ENCODE peak calls at places on chromosomes 3 and 15, in seven cellular contexts. B is astrocyte of the cerebellum; D is iris pigment epithelial cell; N is type B pancreatic cell; V is naive thymus-derived CD8-positive, alpha-beta T cell; U is Kasumi-1; Z is sciatic nerve. J is an unnamed sample.

GRCh38 chr15:90487186-90487585 is 42.5 kb upstream of the CRTC3 start:
- DNase-seq in D (no peak), U (no peak), B (no peak), V (no peak), N (no peak), Z (no peak), J (no peak)

GRCh38 chr15:52010633-52011595 is 8.1 kb upstream of the MAPK6 start:
- DNase-seq in V (no peak), D (peak), U (no peak), Z (no peak), N (no peak), B (peak), J (peak)

GRCh38 chr3:36700537-36701248 is 63.7 kb downstream of the DCLK3 start:
- DNase-seq in B (peak), D (peak), V (no peak), N (no peak), U (peak), Z (peak), J (no peak)

GRCh38 chr15:40894689-40895308 is 549 bp downstream of the VPS18 start:
- DNase-seq in D (peak), B (peak), U (peak), Z (no peak), V (peak), N (peak), J (peak)

GRCh38 chr15:70356919-70357318 is 259.2 kb upstream of the TLE3 start:
- DNase-seq in N (peak), D (peak), B (no peak), Z (no peak), U (no peak), V (no peak), J (no peak)

GRCh38 chr15:60798821-60799220 is 319.9 kb upstream of the ICE2 start:
- DNase-seq in D (peak), N (no peak), U (no peak), Z (no peak), B (peak), V (no peak), J (no peak)

GRCh38 chr3:114404590-114404989 is 110.8 kb downstream of the TIGIT start:
- DNase-seq in U (no peak), N (no peak), V (no peak), Z (no peak), D (peak), B (no peak), J (no peak)

GRCh38 chr15:65836665-65837064 is 32.6 kb upstream of the RAB11A start:
- DNase-seq in V (no peak), U (no peak), B (no peak), Z (no peak), N (no peak), D (no peak), J (no peak)

GRCh38 chr3:112687214-112687613 is 46.3 kb upstream of the CCDC80 start:
- DNase-seq in D (no peak), B (no peak), Z (no peak), N (no peak), V (no peak), U (no peak), J (no peak)

GRCh38 chr3:125647318-125648014 is 52.2 kb upstream of the OSBPL11 start:
- DNase-seq in D (no peak), Z (no peak), U (no peak), N (no peak), V (no peak), B (no peak), J (no peak)

GRCh38 chr3:72336821-72337479 is 511.3 kb downstream of the SHQ1 start:
- DNase-seq in N (no peak), V (no peak), B (no peak), U (no peak), Z (peak), D (peak), J (no peak)

GRCh38 chr15:93331545-93332117 is 242.6 kb upstream of the RGMA start:
- DNase-seq in Z (no peak), V (no peak), D (no peak), B (no peak), U (no peak), N (no peak), J (no peak)

GRCh38 chr3:64764386-64764929 is 76.7 kb upstream of the ADAMTS9 start:
- DNase-seq in B (no peak), Z (no peak), V (no peak), D (no peak), N (no peak), U (peak), J (no peak)

GRCh38 chr3:42719002-42719401 is 16.4 kb upstream of the HHATL start:
- DNase-seq in U (no peak), V (no peak), N (no peak), Z (no peak), D (no peak), B (no peak), J (no peak)

GRCh38 chr3:139928708-139929505 is 6.1 kb upstream of the CLSTN2 start:
- DNase-seq in U (no peak), D (peak), B (peak), Z (no peak), V (no peak), N (no peak), J (no peak)

GRCh38 chr15:47998523-47999113 is 122.2 kb upstream of the SLC24A5 start:
- DNase-seq in U (no peak), D (no peak), Z (no peak), B (no peak), V (no peak), N (no peak), J (no peak)

GRCh38 chr3:196754215-196754937 is 14.7 kb downstream of the PAK2 start:
- DNase-seq in B (no peak), D (peak), V (no peak), N (no peak), Z (no peak), U (peak), J (no peak)

GRCh38 chr3:100197876-100198275 is 62.9 kb upstream of the TBC1D23 start:
- DNase-seq in D (no peak), B (no peak), U (no peak), Z (no peak), V (no peak), N (no peak), J (no peak)

GRCh38 chr3:115038831-115039230 is 108.3 kb downstream of the ZBTB20 start:
- DNase-seq in N (no peak), U (no peak), B (no peak), Z (no peak), V (no peak), D (no peak), J (no peak)

GRCh38 chr15:79549196-79549595 is 117.1 kb downstream of the MINAR1 start:
- DNase-seq in U (no peak), B (no peak), V (no peak), D (no peak), N (no peak), Z (no peak), J (no peak)

GRCh38 chr3:55160241-55160877 is 232.5 kb upstream of the LRTM1 start:
- DNase-seq in U (no peak), V (no peak), N (no peak), D (peak), B (peak), Z (peak), J (peak)

GRCh38 chr3:72129384-72130094 is 344.6 kb upstream of the PROK2 start:
- DNase-seq in U (no peak), D (no peak), B (peak), N (no peak), V (no peak), Z (no peak), J (no peak)

GRCh38 chr3:12553921-12554391 is 2.9 kb upstream of the MKRN2 start:
- DNase-seq in B (no peak), Z (no peak), N (no peak), D (peak), U (peak), V (no peak), J (no peak)

GRCh38 chr3:190883973-190884832 is 21.7 kb upstream of the GMNC start:
- DNase-seq in N (no peak), V (no peak), B (peak), U (peak), Z (no peak), D (peak), J (peak)

GRCh38 chr3:167102071-167102470 is 278.0 kb downstream of the ZBBX start:
- DNase-seq in D (no peak), N (no peak), Z (no peak), U (peak), V (no peak), B (no peak), J (no peak)

GRCh38 chr3:194169595-194169994 is 33.6 kb downstream of the HES1 start:
- DNase-seq in B (no peak), V (no peak), D (no peak), Z (no peak), N (no peak), U (no peak), J (no peak)

GRCh38 chr3:160291909-160292299 is 66.7 kb downstream of the C3orf80 start:
- DNase-seq in N (no peak), D (no peak), U (no peak), V (no peak), Z (no peak), B (no peak), J (no peak)

GRCh38 chr3:172107403-172107802 is 68.0 kb downstream of the FNDC3B start:
- DNase-seq in U (no peak), B (no peak), N (no peak), V (no peak), Z (no peak), D (no peak), J (no peak)